ENCODE peak calls at places on chromosomes 16 and 17, in six cellular contexts. M is stimulated activated CD4-positive, alpha-beta T cell treated with anti-CD3 and anti-CD28 coated beads, Interleukin-1b, Interleukin-23, amount 100 ng/mL, for 1 hour; Z is HFFc6; G is AG08395; K is heart left ventricle; I is EH. H is an unnamed sample.

GRCh38 chr16:84032458-84033178 is 10.0 kb downstream of the SLC38A8 start:
- DNase-seq in I (no peak), Z (no peak), K (no peak), M (no peak), G (no peak), H (no peak)

GRCh38 chr17:13135496-13135895 is 117.7 kb upstream of the ELAC2 start:
- DNase-seq in M (no peak), I (no peak), Z (no peak), K (no peak), G (no peak), H (no peak)

GRCh38 chr16:61926766-61927165 is 109.5 kb downstream of the CDH8 start:
- DNase-seq in K (no peak), M (no peak), Z (no peak), I (no peak), G (peak; percentile 5), H (no peak)

GRCh38 chr16:15961557-15962205 is 12.3 kb downstream of the ABCC1 start:
- DNase-seq in I (no peak), Z (no peak), M (no peak), G (no peak), K (no peak), H (no peak)

GRCh38 chr17:75393523-75394331 is 11.8 kb downstream of the GRB2 start:
- DNase-seq in I (peak; percentile 99), G (peak; percentile 98), Z (peak; percentile 99), K (peak; percentile 100), M (peak; percentile 48), H (peak; percentile 99)

GRCh38 chr17:14296511-14296910 is 4.4 kb upstream of the HS3ST3B1 start:
- DNase-seq in K (no peak), Z (no peak), I (no peak), M (no peak), G (no peak), H (no peak)

GRCh38 chr17:40366861-40367518 is 2.5 kb upstream of the GJD3 start:
- DNase-seq in I (no peak), Z (no peak), M (no peak), G (no peak), K (no peak), H (no peak)

GRCh38 chr16:72108353-72109102 is 14.9 kb downstream of the DHX38 start:
- DNase-seq in I (no peak), M (no peak), Z (no peak), K (no peak), G (no peak), H (no peak)

GRCh38 chr17:82213251-82214011 is 789 bp upstream of the CCDC57 start:
- DNase-seq in M (no peak), I (peak; percentile 84), G (peak; percentile 87), K (no peak), Z (peak; percentile 80), H (peak; percentile 89)

GRCh38 chr16:67528222-67528869 is at the start of gene RIPOR1:
- DNase-seq in I (peak; percentile 59), G (peak; percentile 82), K (peak; percentile 78), Z (no peak), M (no peak), H (peak; percentile 59)

GRCh38 chr16:19175492-19176262 is 7.6 kb downstream of the SYT17 start:
- DNase-seq in Z (no peak), I (peak; percentile 12), M (no peak), K (no peak), G (no peak), H (no peak)

GRCh38 chr16:88533381-88533831 is 36.8 kb upstream of the ZC3H18 start:
- DNase-seq in K (no peak), G (peak; percentile 28), M (no peak), I (peak; percentile 56), Z (peak; percentile 16), H (peak; percentile 51)

GRCh38 chr17:29357821-29358232 is 32.3 kb upstream of the TAOK1 start:
- DNase-seq in G (no peak), Z (no peak), I (peak; percentile 32), K (no peak), M (no peak), H (peak; percentile 45)

GRCh38 chr16:23597003-23597756 is 1.1 kb upstream of the NDUFAB1 start:
- DNase-seq in M (no peak), G (no peak), Z (peak; percentile 19), I (peak; percentile 15), K (no peak), H (peak; percentile 45)

GRCh38 chr16:84677017-84677803 is 22.6 kb upstream of the USP10 start:
- DNase-seq in I (no peak), G (no peak), M (no peak), K (no peak), Z (no peak), H (no peak)

GRCh38 chr17:45147102-45147580 is 1.1 kb upstream of the HEXIM1 start:
- DNase-seq in I (peak; percentile 79), M (no peak), Z (peak; percentile 40), K (peak; percentile 83), G (peak; percentile 58), H (peak; percentile 85)

GRCh38 chr16:85423631-85424030 is 189.5 kb upstream of the GSE1 start:
- DNase-seq in M (no peak), Z (no peak), K (no peak), I (no peak), G (no peak), H (no peak)

GRCh38 chr16:69555867-69556266 is 9.9 kb upstream of the NFAT5 start:
- DNase-seq in K (no peak), M (no peak), Z (no peak), I (no peak), G (no peak), H (no peak)

GRCh38 chr17:41649923-41650519 is 25.6 kb upstream of the KRT17 start:
- DNase-seq in Z (no peak), M (no peak), I (no peak), K (no peak), G (no peak), H (no peak)

GRCh38 chr16:26787924-26788323 is 278.8 kb upstream of the C16orf82 start:
- DNase-seq in I (no peak), G (no peak), Z (no peak), K (no peak), M (no peak), H (no peak)

H was measured in ELR.